ENCODE peak calls at places on chromosomes 6 and 20, in ten cellular contexts. V, D, W, P, A, G, K, I, H and R are unnamed samples.
A peak's percentile ranks its signal among the peaks of the same experiment; 100 is the strongest.

GRCh38 chr20:8271727-8272126 is 139.7 kb downstream of the PLCB1 start:
- DNase-seq in V (no peak), D (no peak), W (no peak), P (no peak), A (peak; percentile 17), G (no peak), K (no peak), I (no peak), H (no peak), R (peak; percentile 35)

GRCh38 chr20:62156592-62157386 is 13.2 kb downstream of the SS18L1 start:
- DNase-seq in V (peak; percentile 72), D (peak; percentile 68), W (peak; percentile 64), P (peak; percentile 37), A (peak; percentile 54), G (peak; percentile 63), K (peak; percentile 98), I (no peak), H (peak; percentile 42), R (peak; percentile 69)

GRCh38 chr20:11919046-11919445 is 1.4 kb downstream of the BTBD3 start:
- DNase-seq in V (no peak), D (no peak), W (no peak), P (peak; percentile 93), A (peak; percentile 36), G (no peak), K (no peak), I (no peak), H (peak; percentile 87), R (no peak)

GRCh38 chr6:154257074-154257473 is 99.5 kb downstream of the IPCEF1 start:
- DNase-seq in V (no peak), D (no peak), W (no peak), P (no peak), A (no peak), G (no peak), K (no peak), I (no peak), H (no peak), R (peak; percentile 80)

GRCh38 chr20:51424270-51425041 is 118.1 kb downstream of the NFATC2 start:
- DNase-seq in V (no peak), D (no peak), W (no peak), P (no peak), A (no peak), G (no peak), K (no peak), I (no peak), H (no peak), R (no peak)

GRCh38 chr6:41966961-41967311 is 25.3 kb upstream of the CCND3 start:
- DNase-seq in V (no peak), D (no peak), W (no peak), P (no peak), A (peak; percentile 65), G (no peak), K (no peak), I (no peak), H (no peak), R (peak; percentile 71)

GRCh38 chr20:42886801-42887200 is 302.9 kb downstream of the PTPRT start:
- DNase-seq in V (no peak), D (no peak), W (no peak), P (no peak), A (no peak), G (no peak), K (no peak), I (no peak), H (no peak), R (no peak)

GRCh38 chr6:160030103-160030502 is 61.2 kb downstream of the IGF2R start:
- DNase-seq in V (no peak), D (peak; percentile 88), W (no peak), P (no peak), A (peak; percentile 96), G (no peak), K (peak; percentile 93), I (peak; percentile 90), H (no peak), R (no peak)

GRCh38 chr6:161644521-161644920 is 370.7 kb upstream of the AGPAT4 start:
- DNase-seq in V (no peak), D (no peak), W (no peak), P (no peak), A (no peak), G (no peak), K (no peak), I (peak; percentile 9), H (no peak), R (no peak)

GRCh38 chr6:110816677-110817076 is 1.4 kb upstream of the CDK19 start:
- DNase-seq in V (no peak), D (no peak), W (peak; percentile 49), P (no peak), A (no peak), G (no peak), K (no peak), I (no peak), H (no peak), R (peak; percentile 73)

GRCh38 chr20:32516985-32517873 is 67.9 kb downstream of the NOL4L start:
- DNase-seq in V (no peak), D (no peak), W (no peak), P (no peak), A (no peak), G (no peak), K (peak; percentile 31), I (no peak), H (no peak), R (no peak)

GRCh38 chr20:51482836-51483235 is 59.7 kb downstream of the NFATC2 start:
- DNase-seq in V (no peak), D (no peak), W (no peak), P (no peak), A (no peak), G (no peak), K (no peak), I (no peak), H (no peak), R (no peak)

GRCh38 chr20:33811763-33812672 is 870 bp downstream of the CHMP4B start:
- DNase-seq in V (no peak), D (peak; percentile 47), W (peak; percentile 50), P (peak; percentile 18), A (peak; percentile 78), G (peak; percentile 3), K (peak; percentile 93), I (peak; percentile 82), H (no peak), R (peak; percentile 87)

GRCh38 chr20:24160563-24161355 is 172.2 kb upstream of the GGTLC1 start:
- DNase-seq in V (peak; percentile 54), D (peak; percentile 76), W (peak; percentile 28), P (peak; percentile 32), A (peak; percentile 79), G (no peak), K (peak; percentile 89), I (peak; percentile 68), H (peak; percentile 8), R (peak; percentile 44)

GRCh38 chr6:136051140-136051775 is 198.9 kb downstream of the MTFR2 start:
- DNase-seq in V (no peak), D (no peak), W (no peak), P (no peak), A (peak; percentile 82), G (no peak), K (no peak), I (no peak), H (no peak), R (no peak)

GRCh38 chr20:11136691-11137090 is 462.9 kb upstream of the JAG1 start:
- DNase-seq in V (no peak), D (no peak), W (no peak), P (no peak), A (no peak), G (no peak), K (no peak), I (no peak), H (no peak), R (no peak)